ENCODE peak calls at places on chromosomes 11 and 22, in six cellular contexts. One of them, this sample, is unnamed.

GRCh38 chr11:68498313-68498712 is 37.8 kb downstream of the PPP6R3 start:
- DNase-seq in ovary: no peak
- DNase-seq in K562: no peak
- DNase-seq in suprapubic skin: no peak
- DNase-seq in HCT116: no peak
- DNase-seq in uterus: no peak
- DNase-seq in this sample: no peak

GRCh38 chr11:114448749-114449484 is 9.7 kb downstream of the REXO2 start:
- DNase-seq in ovary: no peak
- DNase-seq in K562: no peak
- DNase-seq in suprapubic skin: no peak
- DNase-seq in HCT116: no peak
- DNase-seq in uterus: no peak
- DNase-seq in this sample: no peak

GRCh38 chr11:113401718-113402117 is 14.1 kb downstream of the ANKK1 start:
- DNase-seq in ovary: no peak
- DNase-seq in K562: no peak
- DNase-seq in suprapubic skin: no peak
- DNase-seq in HCT116: peak; percentile 32
- DNase-seq in uterus: no peak
- DNase-seq in this sample: peak; percentile 86

GRCh38 chr11:113313601-113314000 is 782 bp upstream of the TTC12 start:
- DNase-seq in ovary: no peak
- DNase-seq in K562: no peak
- DNase-seq in suprapubic skin: no peak
- DNase-seq in HCT116: no peak
- DNase-seq in uterus: no peak
- DNase-seq in this sample: no peak

GRCh38 chr11:91871791-91872190 is 352.8 kb upstream of the FAT3 start:
- DNase-seq in ovary: no peak
- DNase-seq in K562: no peak
- DNase-seq in suprapubic skin: no peak
- DNase-seq in HCT116: no peak
- DNase-seq in uterus: no peak
- DNase-seq in this sample: no peak

GRCh38 chr11:1546077-1546535 is 26.0 kb downstream of the DUSP8 start:
- DNase-seq in ovary: no peak
- DNase-seq in K562: no peak
- DNase-seq in suprapubic skin: no peak
- DNase-seq in HCT116: no peak
- DNase-seq in uterus: no peak
- DNase-seq in this sample: no peak

GRCh38 chr11:67634366-67635230 is 4.9 kb upstream of the NUDT8 start:
- DNase-seq in ovary: peak; percentile 15
- DNase-seq in K562: no peak
- DNase-seq in suprapubic skin: peak; percentile 54
- DNase-seq in HCT116: no peak
- DNase-seq in uterus: no peak
- DNase-seq in this sample: no peak

GRCh38 chr11:67389477-67389876 is 2.3 kb upstream of the RAD9A start:
- DNase-seq in ovary: no peak
- DNase-seq in K562: peak; percentile 70
- DNase-seq in suprapubic skin: no peak
- DNase-seq in HCT116: no peak
- DNase-seq in uterus: no peak
- DNase-seq in this sample: no peak

GRCh38 chr11:76176463-76176862 is 29.8 kb downstream of the WNT11 start:
- DNase-seq in ovary: no peak
- DNase-seq in K562: no peak
- DNase-seq in suprapubic skin: no peak
- DNase-seq in HCT116: no peak
- DNase-seq in uterus: no peak
- DNase-seq in this sample: no peak

GRCh38 chr11:1472180-1473005 is 14.2 kb downstream of the MOB2 start:
- DNase-seq in ovary: peak; percentile 15
- DNase-seq in K562: no peak
- DNase-seq in suprapubic skin: peak; percentile 58
- DNase-seq in HCT116: no peak
- DNase-seq in uterus: peak; percentile 16
- DNase-seq in this sample: no peak

GRCh38 chr11:69297926-69298777 is 4.2 kb downstream of the MYEOV start:
- DNase-seq in ovary: peak; percentile 25
- DNase-seq in K562: peak; percentile 63
- DNase-seq in suprapubic skin: peak; percentile 87
- DNase-seq in HCT116: peak; percentile 78
- DNase-seq in uterus: peak; percentile 42
- DNase-seq in this sample: peak; percentile 49

GRCh38 chr11:100927579-100927978 is 202.0 kb downstream of the PGR start:
- DNase-seq in ovary: no peak
- DNase-seq in K562: no peak
- DNase-seq in suprapubic skin: no peak
- DNase-seq in HCT116: no peak
- DNase-seq in uterus: no peak
- DNase-seq in this sample: no peak

GRCh38 chr11:78586452-78587046 is 11.9 kb upstream of the NARS2 start:
- DNase-seq in ovary: no peak
- DNase-seq in K562: peak; percentile 41
- DNase-seq in suprapubic skin: no peak
- DNase-seq in HCT116: no peak
- DNase-seq in uterus: no peak
- DNase-seq in this sample: no peak

GRCh38 chr11:111370902-111371578 is 8.0 kb downstream of the POU2AF1 start:
- DNase-seq in ovary: no peak
- DNase-seq in K562: no peak
- DNase-seq in suprapubic skin: no peak
- DNase-seq in HCT116: no peak
- DNase-seq in uterus: no peak
- DNase-seq in this sample: no peak

GRCh38 chr11:74559110-74559933 is 33.1 kb upstream of the POLD3 start:
- DNase-seq in ovary: no peak
- DNase-seq in K562: no peak
- DNase-seq in suprapubic skin: no peak
- DNase-seq in HCT116: no peak
- DNase-seq in uterus: peak; percentile 20
- DNase-seq in this sample: no peak

GRCh38 chr11:65539401-65540289 is 14.8 kb downstream of the SCYL1 start:
- DNase-seq in ovary: no peak
- DNase-seq in K562: no peak
- DNase-seq in suprapubic skin: no peak
- DNase-seq in HCT116: peak; percentile 62
- DNase-seq in uterus: peak; percentile 42
- DNase-seq in this sample: no peak

GRCh38 chr11:18313985-18314763 is 7.8 kb downstream of the HPS5 start:
- DNase-seq in ovary: peak; percentile 60
- DNase-seq in K562: peak; percentile 50
- DNase-seq in suprapubic skin: no peak
- DNase-seq in HCT116: no peak
- DNase-seq in uterus: no peak
- DNase-seq in this sample: no peak

GRCh38 chr11:71251761-71252433 is 480 bp downstream of the SHANK2 start:
- DNase-seq in ovary: no peak
- DNase-seq in K562: no peak
- DNase-seq in suprapubic skin: peak; percentile 51
- DNase-seq in HCT116: no peak
- DNase-seq in uterus: no peak
- DNase-seq in this sample: no peak

GRCh38 chr11:94583213-94583884 is 16.2 kb downstream of the PIWIL4 start:
- DNase-seq in ovary: no peak
- DNase-seq in K562: no peak
- DNase-seq in suprapubic skin: no peak
- DNase-seq in HCT116: no peak
- DNase-seq in uterus: no peak
- DNase-seq in this sample: no peak

GRCh38 chr11:128737704-128738103 is 43.8 kb downstream of the FLI1 start:
- DNase-seq in ovary: no peak
- DNase-seq in K562: no peak
- DNase-seq in suprapubic skin: no peak
- DNase-seq in HCT116: no peak
- DNase-seq in uterus: no peak
- DNase-seq in this sample: no peak

GRCh38 chr22:22111267-22111751 is 128.7 kb upstream of the TOP3B start:
- DNase-seq in ovary: no peak
- DNase-seq in K562: peak; percentile 95
- DNase-seq in suprapubic skin: no peak
- DNase-seq in HCT116: no peak
- DNase-seq in uterus: no peak
- DNase-seq in this sample: no peak

DNA sequence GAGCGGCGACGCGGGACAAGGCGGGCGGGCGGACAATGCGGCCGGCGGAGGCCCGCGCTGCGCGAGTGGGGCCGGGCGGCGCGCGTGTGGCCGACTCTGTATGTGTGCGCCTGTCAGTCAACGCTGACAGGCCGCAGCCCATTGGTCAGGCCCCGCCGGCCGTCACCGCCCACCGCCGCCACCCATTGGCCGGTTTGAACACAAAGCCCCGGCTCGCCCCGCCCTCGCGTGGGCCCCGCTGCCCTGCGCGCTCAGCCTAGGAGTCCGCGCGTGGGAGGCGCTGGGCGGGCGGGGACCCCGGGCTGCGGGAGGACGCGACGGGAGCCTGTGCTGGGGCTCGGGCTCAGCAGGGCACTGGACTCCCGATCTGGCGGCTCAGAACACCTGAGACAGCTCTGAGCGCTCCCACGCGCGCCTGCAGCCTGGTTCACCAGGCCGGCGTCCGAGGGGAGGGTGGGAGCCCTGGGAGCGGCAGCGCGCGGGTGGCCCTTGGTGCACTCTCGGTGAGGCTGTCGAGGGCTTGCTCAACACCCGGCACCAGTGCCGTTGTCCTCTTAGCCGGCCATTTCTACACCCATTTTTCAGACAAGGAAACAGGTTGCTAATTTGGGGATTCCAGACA is at the start of gene SUN2:
- DNase-seq in ovary: peak; percentile 95
- DNase-seq in K562: peak; percentile 98
- DNase-seq in suprapubic skin: peak; percentile 97
- DNase-seq in HCT116: no peak
- DNase-seq in uterus: peak; percentile 93
- DNase-seq in this sample: peak; percentile 97
- TF ChIP-seq POLR2A in ovary: peak; percentile 67
- TF ChIP-seq POLR2A in K562: peak; percentile 64
- TF ChIP-seq POLR2A in suprapubic skin: no peak
- TF ChIP-seq POLR2A in HCT116: no peak
- TF ChIP-seq POLR2A in uterus: peak; percentile 66
- TF ChIP-seq POLR2A in this sample: no peak

GRCh38 chr22:37240941-37241320 is 3.1 kb downstream of the RAC2 start:
- DNase-seq in ovary: no peak
- DNase-seq in K562: no peak
- DNase-seq in suprapubic skin: no peak
- DNase-seq in HCT116: no peak
- DNase-seq in uterus: no peak
- DNase-seq in this sample: no peak

GRCh38 chr22:37244114-37244921 is at the start of gene RAC2:
- DNase-seq in ovary: no peak
- DNase-seq in K562: peak; percentile 77
- DNase-seq in suprapubic skin: peak; percentile 78
- DNase-seq in HCT116: peak; percentile 51
- DNase-seq in uterus: peak; percentile 26
- DNase-seq in this sample: peak; percentile 50

GRCh38 chr22:37241351-37242142 is 2.5 kb downstream of the RAC2 start:
- DNase-seq in ovary: no peak
- DNase-seq in K562: no peak
- DNase-seq in suprapubic skin: no peak
- DNase-seq in HCT116: no peak
- DNase-seq in uterus: no peak
- DNase-seq in this sample: no peak

GRCh38 chr22:37243402-37244113 is 511 bp downstream of the RAC2 start:
- DNase-seq in ovary: no peak
- DNase-seq in K562: no peak
- DNase-seq in suprapubic skin: no peak
- DNase-seq in HCT116: no peak
- DNase-seq in uterus: no peak
- DNase-seq in this sample: no peak

GRCh38 chr22:37242395-37242918 is 1.6 kb downstream of the RAC2 start:
- DNase-seq in ovary: no peak
- DNase-seq in K562: peak; percentile 89
- DNase-seq in suprapubic skin: peak; percentile 79
- DNase-seq in HCT116: no peak
- DNase-seq in uterus: peak; percentile 32
- DNase-seq in this sample: peak; percentile 47
- H3K4me3 ChIP-seq in ovary: no peak overlapping the region
- H3K4me3 ChIP-seq in K562: peak overlapping the region; percentile 76
- H3K4me3 ChIP-seq in suprapubic skin: peak overlapping the region; percentile 40
- H3K4me3 ChIP-seq in HCT116: peak overlapping the region; percentile 97
- H3K4me3 ChIP-seq in uterus: no peak overlapping the region
- H3K4me3 ChIP-seq in this sample: no peak overlapping the region

GRCh38 chr11:10807629-10808552 is 835 bp downstream of the EIF4G2 start:
- DNase-seq in ovary: peak; percentile 52
- DNase-seq in K562: peak; percentile 49
- DNase-seq in suprapubic skin: peak; percentile 85
- DNase-seq in HCT116: no peak
- DNase-seq in uterus: peak; percentile 49
- DNase-seq in this sample: peak; percentile 67
- TF ChIP-seq POLR2A in ovary: no peak
- TF ChIP-seq POLR2A in K562: no peak
- TF ChIP-seq POLR2A in suprapubic skin: peak; percentile 33
- TF ChIP-seq POLR2A in HCT116: no peak
- TF ChIP-seq POLR2A in uterus: peak; percentile 19
- TF ChIP-seq POLR2A in this sample: no peak

GRCh38 chr22:31210830-31211503 is 1.1 kb upstream of the LIMK2 start:
- DNase-seq in ovary: no peak
- DNase-seq in K562: no peak
- DNase-seq in suprapubic skin: peak; percentile 71
- DNase-seq in HCT116: no peak
- DNase-seq in uterus: peak; percentile 36
- DNase-seq in this sample: no peak

GRCh38 chr22:31215018-31215535 is 3.0 kb downstream of the LIMK2 start:
- DNase-seq in ovary: no peak
- DNase-seq in K562: no peak
- DNase-seq in suprapubic skin: no peak
- DNase-seq in HCT116: no peak
- DNase-seq in uterus: no peak
- DNase-seq in this sample: no peak

GRCh38 chr22:31212783-31213626 is 907 bp downstream of the LIMK2 start:
- DNase-seq in ovary: no peak
- DNase-seq in K562: no peak
- DNase-seq in suprapubic skin: no peak
- DNase-seq in HCT116: no peak
- DNase-seq in uterus: no peak
- DNase-seq in this sample: no peak

GRCh38 chr22:31211862-31212730 is at the start of gene LIMK2:
- DNase-seq in ovary: peak; percentile 95
- DNase-seq in K562: peak; percentile 92
- DNase-seq in suprapubic skin: peak; percentile 93
- DNase-seq in HCT116: peak; percentile 76
- DNase-seq in uterus: peak; percentile 92
- DNase-seq in this sample: peak; percentile 98

GRCh38 chr22:31211504-31211861 is 615 bp upstream of the LIMK2 start:
- DNase-seq in ovary: no peak
- DNase-seq in K562: no peak
- DNase-seq in suprapubic skin: no peak
- DNase-seq in HCT116: no peak
- DNase-seq in uterus: no peak
- DNase-seq in this sample: no peak
- H3K4me3 ChIP-seq in ovary: peak overlapping the region; percentile 68
- H3K4me3 ChIP-seq in K562: peak overlapping the region; percentile 85
- H3K4me3 ChIP-seq in suprapubic skin: peak overlapping the region; percentile 89
- H3K4me3 ChIP-seq in HCT116: peak overlapping the region; percentile 97
- H3K4me3 ChIP-seq in uterus: no peak overlapping the region
- H3K4me3 ChIP-seq in this sample: peak overlapping the region; percentile 95

GRCh38 chr11:130068986-130069683 is 559 bp upstream of the APLP2 start:
- DNase-seq in ovary: peak; percentile 87
- DNase-seq in K562: no peak
- DNase-seq in suprapubic skin: peak; percentile 89
- DNase-seq in HCT116: peak; percentile 35
- DNase-seq in uterus: peak; percentile 91
- DNase-seq in this sample: peak; percentile 60
- TF ChIP-seq POLR2A in ovary: no peak
- TF ChIP-seq POLR2A in K562: no peak
- TF ChIP-seq POLR2A in suprapubic skin: no peak
- TF ChIP-seq POLR2A in HCT116: no peak
- TF ChIP-seq POLR2A in uterus: peak; percentile 36
- TF ChIP-seq POLR2A in this sample: no peak

GRCh38 chr22:37925311-37925710 is 19.2 kb downstream of the MICALL1 start:
- DNase-seq in ovary: no peak
- DNase-seq in K562: no peak
- DNase-seq in suprapubic skin: no peak
- DNase-seq in HCT116: no peak
- DNase-seq in uterus: no peak
- DNase-seq in this sample: no peak
- H3K4me3 ChIP-seq in ovary: no peak overlapping the region
- H3K4me3 ChIP-seq in K562: no peak overlapping the region
- H3K4me3 ChIP-seq in suprapubic skin: no peak overlapping the region
- H3K4me3 ChIP-seq in HCT116: no peak overlapping the region
- H3K4me3 ChIP-seq in uterus: no peak overlapping the region
- H3K4me3 ChIP-seq in this sample: no peak overlapping the region